ENCODE peak calls at places on chromosomes 13 and 19, in five cellular contexts. G, S, U, X and E are unnamed samples.

GRCh38 chr19:47598407-47599349 is 10.3 kb upstream of the BICRA start:
- DNase-seq in G (no peak), S (no peak), U (peak), X (peak), E (peak)

GRCh38 chr19:5058456-5059190 is 89.7 kb downstream of the KDM4B start:
- DNase-seq in G (no peak), S (peak), U (no peak), X (no peak), E (no peak)

GRCh38 chr19:18440421-18440877 is 2.5 kb upstream of the ISYNA1 start:
- DNase-seq in G (no peak), S (no peak), U (no peak), X (peak), E (no peak)

GRCh38 chr19:57171551-57172081 is 4.3 kb upstream of the DUXA start:
- DNase-seq in G (peak), S (peak), U (no peak), X (peak), E (no peak)

GRCh38 chr19:5172859-5173577 is 167.6 kb downstream of the PTPRS start:
- DNase-seq in G (no peak), S (peak), U (peak), X (peak), E (no peak)

GRCh38 chr13:29105779-29106178 is 285.6 kb downstream of the MTUS2 start:
- DNase-seq in G (no peak), S (no peak), U (no peak), X (no peak), E (no peak)

GRCh38 chr13:79631260-79631659 is 150.3 kb downstream of the NDFIP2 start:
- DNase-seq in G (no peak), S (no peak), U (peak), X (peak), E (no peak)

GRCh38 chr13:45678282-45678681 is 23.8 kb upstream of the CBY2 start:
- DNase-seq in G (no peak), S (no peak), U (no peak), X (no peak), E (no peak)

GRCh38 chr19:3047307-3048189 is 14.7 kb downstream of the TLE5 start:
- DNase-seq in G (peak), S (peak), U (no peak), X (peak), E (peak)

GRCh38 chr13:103406967-103407366 is 340.8 kb upstream of the SLC10A2 start:
- DNase-seq in G (no peak), S (no peak), U (no peak), X (no peak), E (no peak)

GRCh38 chr19:16363133-16363851 is 38.7 kb downstream of the KLF2 start:
- DNase-seq in G (no peak), S (no peak), U (no peak), X (peak), E (no peak)

GRCh38 chr19:15379996-15380647 is 535 bp upstream of the AKAP8 start:
- DNase-seq in G (no peak), S (no peak), U (no peak), X (peak), E (no peak)

GRCh38 chr19:11448923-11449554 is 13.6 kb downstream of the PRKCSH start:
- DNase-seq in G (no peak), S (no peak), U (no peak), X (no peak), E (no peak)

GRCh38 chr19:17754634-17755532 is 3.6 kb downstream of the FCHO1 start:
- DNase-seq in G (no peak), S (no peak), U (no peak), X (no peak), E (no peak)

GRCh38 chr19:21202865-21203494 is 61.1 kb downstream of the ZNF431 start:
- DNase-seq in G (no peak), S (no peak), U (no peak), X (peak), E (no peak)
- TF ChIP-seq CTCF in G (peak), S (peak), U (no peak), X (peak), E (peak)

GRCh38 chr19:42488783-42489521 is 39.3 kb downstream of the CEACAM1 start:
- DNase-seq in G (no peak), S (no peak), U (no peak), X (peak), E (no peak)

GRCh38 chr19:42487025-42487797 is 41.1 kb downstream of the CEACAM1 start:
- DNase-seq in G (no peak), S (no peak), U (no peak), X (no peak), E (no peak)

GRCh38 chr19:42487798-42488178 is 40.5 kb downstream of the CEACAM1 start:
- DNase-seq in G (no peak), S (no peak), U (no peak), X (no peak), E (no peak)
- TF ChIP-seq CTCF in G (no peak), S (no peak), U (no peak), X (no peak), E (no peak)

DNA sequence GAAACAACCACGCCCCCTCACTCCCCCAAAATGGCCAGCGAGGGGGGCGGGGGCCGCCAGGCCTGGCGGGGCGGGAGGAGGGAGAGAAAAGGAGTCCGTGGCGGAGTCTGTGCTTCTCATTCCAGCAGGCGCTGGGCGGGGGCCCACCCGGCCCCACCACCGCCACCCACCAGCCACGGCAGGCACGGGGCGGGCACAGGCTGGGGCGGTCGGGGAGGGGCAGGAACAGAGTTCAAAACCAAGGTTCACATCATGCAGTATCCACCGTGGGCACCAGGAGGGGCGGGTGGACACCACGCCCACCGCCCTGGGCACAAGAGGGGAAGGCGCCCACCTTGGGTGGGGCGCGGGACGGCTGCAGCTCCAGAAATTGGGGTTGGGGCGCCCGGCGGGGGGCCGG is 12.8 kb downstream of the DPF1 start:
- DNase-seq in G (no peak), S (no peak), U (no peak), X (no peak), E (no peak)
- TF ChIP-seq CTCF in G (peak), S (no peak), U (peak), X (no peak), E (no peak)

DNA sequence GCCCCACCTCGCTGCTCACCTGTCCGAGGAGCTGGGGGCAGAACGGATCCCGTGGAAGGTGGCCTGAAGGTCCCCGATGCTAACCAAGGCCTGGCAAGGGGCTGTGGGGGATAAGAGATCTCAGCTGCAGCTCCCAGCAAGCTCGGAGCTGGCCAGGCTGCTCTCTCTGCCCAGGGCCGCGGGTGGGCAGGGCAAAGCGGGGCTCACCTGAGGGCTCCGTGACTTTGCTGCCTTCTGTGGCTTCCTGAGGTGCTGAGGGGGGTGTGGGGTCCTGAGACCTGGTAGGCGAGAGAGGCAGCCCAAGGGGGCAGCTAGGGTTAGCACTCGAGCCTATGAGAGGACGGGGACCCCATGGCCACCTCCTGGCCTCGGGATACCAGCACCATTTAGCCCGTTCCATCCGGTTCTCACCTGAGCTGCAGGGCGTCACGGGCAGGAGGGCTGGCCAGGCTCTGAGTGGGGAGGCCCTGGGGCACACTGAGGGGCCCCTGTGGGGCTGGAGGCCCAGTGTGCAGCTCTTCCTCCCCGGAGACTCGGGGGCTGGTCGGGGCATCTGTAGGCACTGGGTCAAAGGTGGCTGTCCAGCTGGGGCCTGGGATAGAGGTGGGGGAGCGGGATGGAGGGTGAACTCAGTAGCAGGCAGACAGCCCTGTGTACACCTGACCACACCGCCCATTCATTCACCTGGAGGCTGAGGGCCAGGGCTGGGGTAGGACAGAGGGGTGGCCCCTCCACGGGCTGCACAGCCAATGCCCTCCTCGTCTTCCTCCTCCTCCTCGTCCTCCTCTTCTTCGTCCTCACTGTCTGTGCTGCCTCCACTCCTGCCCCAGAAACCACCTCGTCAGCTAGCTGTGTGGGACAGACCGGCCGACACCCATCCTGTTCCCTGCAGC is 3.1 kb upstream of the TMEM86B start:
- DNase-seq in G (no peak), S (no peak), U (no peak), X (no peak), E (no peak)
- TF ChIP-seq CTCF in G (no peak), S (no peak), U (no peak), X (no peak), E (no peak)

GRCh38 chr19:53466726-53467125 is 807 bp upstream of the ZNF813 start:
- DNase-seq in G (no peak), S (no peak), U (no peak), X (no peak), E (no peak)
- TF ChIP-seq CTCF in G (peak), S (no peak), U (no peak), X (no peak), E (no peak)

GRCh38 chr13:37944476-37945442 is 75.2 kb upstream of the TRPC4 start:
- DNase-seq in G (no peak), S (no peak), U (no peak), X (no peak), E (no peak)
- TF ChIP-seq CTCF in G (no peak), S (no peak), U (no peak), X (no peak), E (no peak)

DNA sequence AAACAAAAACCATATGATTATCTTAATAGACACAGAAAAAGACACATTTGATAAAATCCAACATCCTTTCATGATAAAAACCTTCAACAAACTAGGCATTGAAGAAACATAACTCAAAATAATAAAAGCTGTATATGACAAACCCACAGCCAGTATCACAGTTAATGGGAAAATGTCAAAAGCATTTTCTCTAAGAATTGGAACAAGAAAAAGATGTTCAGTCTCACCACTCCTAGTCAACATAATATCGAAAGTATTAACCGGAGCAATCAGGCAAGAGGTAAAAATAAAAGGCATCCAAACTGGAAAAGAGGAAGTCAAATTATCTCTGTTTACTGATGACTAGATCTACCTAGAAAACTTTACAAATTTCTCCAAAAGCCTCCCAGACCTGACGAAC is 684.2 kb upstream of the SPRY2 start:
- DNase-seq in G (no peak), S (no peak), U (no peak), X (no peak), E (no peak)
- TF ChIP-seq CTCF in G (no peak), S (no peak), U (no peak), X (no peak), E (no peak)

GRCh38 chr13:24146961-24147569 is 13.5 kb upstream of the SPATA13 start:
- DNase-seq in G (no peak), S (no peak), U (no peak), X (no peak), E (no peak)
- TF ChIP-seq CTCF in G (no peak), S (no peak), U (no peak), X (no peak), E (no peak)

GRCh38 chr19:32291876-32292275 is 53.5 kb upstream of the ZNF507 start:
- DNase-seq in G (no peak), S (no peak), U (no peak), X (no peak), E (no peak)
- TF ChIP-seq CTCF in G (no peak), S (no peak), U (no peak), X (no peak), E (no peak)

DNA sequence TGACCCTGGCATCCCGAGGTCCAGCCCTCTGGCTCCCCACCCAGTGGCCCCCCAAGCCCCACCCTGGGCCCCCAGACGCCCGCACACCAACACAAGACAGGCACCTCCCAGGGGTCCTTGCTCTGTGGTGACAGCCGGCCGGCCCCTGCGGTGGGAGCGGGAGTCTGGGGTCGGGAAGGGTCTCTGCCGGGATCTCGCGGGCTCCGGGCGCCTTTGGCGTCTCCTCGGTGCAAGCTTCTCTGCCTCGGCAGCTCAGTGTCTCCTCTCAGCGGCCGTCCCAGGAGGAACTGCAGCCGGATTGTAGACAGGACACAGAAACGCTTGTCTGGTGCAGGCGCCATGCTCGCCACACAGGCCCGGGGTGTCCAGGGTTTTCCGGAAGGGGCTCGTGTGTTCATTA is 43.7 kb downstream of the TMEM255B start:
- DNase-seq in G (no peak), S (no peak), U (no peak), X (no peak), E (no peak)
- TF ChIP-seq CTCF in G (no peak), S (no peak), U (no peak), X (no peak), E (no peak)